ENCODE peak calls at places on chromosomes 13 and 19, in four cellular contexts. G, U, Q and C are unnamed samples.

GRCh38 chr13:98349731-98350305 is 172.7 kb upstream of the RNF113B start:
- DNase-seq in Q (no peak), G (peak), U (no peak), C (no peak)

GRCh38 chr13:33236021-33236420 is 49.5 kb downstream of the STARD13 start:
- DNase-seq in U (peak), Q (no peak), G (no peak), C (no peak)

GRCh38 chr13:104571161-104571889 is 1505.1 kb upstream of the SLC10A2 start:
- DNase-seq in U (peak), Q (peak), G (peak), C (peak)

GRCh38 chr19:31110331-31110730 is 238.9 kb downstream of the TSHZ3 start:
- DNase-seq in U (peak), Q (no peak), G (peak), C (no peak)

GRCh38 chr19:12676384-12676792 is 5.3 kb downstream of the DHPS start:
- DNase-seq in Q (peak), U (peak), G (peak), C (peak)

GRCh38 chr13:105679832-105680231 is 855.6 kb downstream of the EFNB2 start:
- DNase-seq in G (no peak), Q (no peak), U (no peak), C (no peak)

GRCh38 chr13:77502104-77502720 is 33.3 kb upstream of the SCEL start:
- DNase-seq in U (no peak), Q (no peak), G (no peak), C (no peak)

GRCh38 chr13:42977219-42977659 is 14.8 kb downstream of the EPSTI1 start:
- DNase-seq in Q (no peak), G (no peak), U (no peak), C (no peak)

GRCh38 chr19:49923055-49924003 is 5.7 kb upstream of the ATF5 start:
- DNase-seq in Q (no peak), U (no peak), G (no peak), C (no peak)

GRCh38 chr19:8596168-8596567 is 14.3 kb downstream of the ADAMTS10 start:
- DNase-seq in Q (no peak), G (no peak), U (no peak), C (no peak)

GRCh38 chr13:59483441-59484116 is 680.1 kb downstream of the DIAPH3 start:
- DNase-seq in G (no peak), U (peak), Q (no peak), C (no peak)

GRCh38 chr13:102323012-102323411 is 78.8 kb downstream of the FGF14 start:
- DNase-seq in G (no peak), Q (no peak), U (no peak), C (no peak)

GRCh38 chr19:2010135-2010668 is 5.3 kb downstream of the BTBD2 start:
- DNase-seq in G (no peak), Q (no peak), U (no peak), C (no peak)

GRCh38 chr19:45901432-45901903 is 945 bp downstream of the MYPOP start:
- DNase-seq in Q (peak), G (peak), U (peak), C (no peak)

GRCh38 chr19:3516675-3517207 is 10.6 kb downstream of the FZR1 start:
- DNase-seq in U (no peak), G (no peak), Q (peak), C (no peak)

GRCh38 chr13:110555601-110556223 is 5.8 kb downstream of the RAB20 start:
- DNase-seq in U (no peak), Q (peak), G (no peak), C (peak)

GRCh38 chr19:39946532-39946931 is 12.1 kb upstream of the FCGBP start:
- DNase-seq in U (no peak), G (no peak), Q (no peak), C (no peak)

GRCh38 chr13:110560606-110561334 is 752 bp downstream of the RAB20 start:
- DNase-seq in G (peak), U (peak), Q (peak), C (peak)

GRCh38 chr13:114059946-114060860 is 72.2 kb downstream of the RASA3 start:
- DNase-seq in U (no peak), G (no peak), Q (no peak), C (no peak)

GRCh38 chr13:46523972-46524737 is 28.8 kb upstream of the LRCH1 start:
- DNase-seq in Q (no peak), U (peak), G (no peak), C (no peak)

GRCh38 chr13:45121421-45121820 is 1.1 kb downstream of the GTF2F2 start:
- DNase-seq in G (peak), U (peak), Q (no peak), C (no peak)

GRCh38 chr19:48629599-48630288 is 7.4 kb downstream of the DBP start:
- DNase-seq in U (peak), G (peak), Q (peak), C (no peak)

GRCh38 chr13:49536144-49536873 is 40.6 kb downstream of the PHF11 start:
- DNase-seq in U (no peak), Q (no peak), G (no peak), C (no peak)

GRCh38 chr19:28731577-28731976 is 481.4 kb downstream of the UQCRFS1 start:
- DNase-seq in G (no peak), U (no peak), Q (no peak), C (no peak)

GRCh38 chr19:28731113-28731512 is 481.8 kb downstream of the UQCRFS1 start:
- DNase-seq in U (no peak), G (no peak), Q (no peak), C (no peak)

GRCh38 chr19:28736528-28736927 is 476.4 kb downstream of the UQCRFS1 start:
- DNase-seq in Q (no peak), G (no peak), U (no peak), C (no peak)

GRCh38 chr19:28737526-28737925 is 475.4 kb downstream of the UQCRFS1 start:
- DNase-seq in Q (no peak), G (peak), U (peak), C (no peak)

DNA sequence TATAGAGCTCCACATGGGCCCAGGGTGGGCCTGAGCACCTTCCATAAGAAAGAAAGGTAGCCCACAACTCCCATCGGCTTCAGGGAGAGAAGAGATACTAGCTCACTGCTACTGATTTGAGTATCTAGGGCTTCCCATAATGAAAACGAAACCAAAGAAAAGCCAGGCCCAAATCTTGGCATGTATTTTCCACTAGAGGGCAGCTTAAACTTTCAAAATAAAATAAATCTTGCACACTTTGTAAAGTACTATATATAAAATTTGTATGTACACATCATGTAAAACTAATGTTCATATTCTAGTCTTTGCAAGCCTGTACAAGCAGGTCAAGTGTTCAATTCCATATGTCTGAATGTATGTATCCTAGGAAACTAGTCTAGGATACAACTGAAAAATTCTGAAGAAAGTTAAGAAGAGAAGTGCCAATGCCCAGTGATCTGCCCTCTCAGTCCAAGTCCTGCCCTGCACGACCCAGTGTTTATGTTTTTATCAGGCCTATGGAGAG is 475.9 kb downstream of the UQCRFS1 start:
- DNase-seq in Q (no peak), U (peak), G (peak), C (no peak)
- TF ChIP-seq CTCF in Q (peak), U (peak), G (peak), C (peak)

GRCh38 chr19:10964903-10965302 is 4.1 kb downstream of the SMARCA4 start:
- DNase-seq in U (no peak), Q (no peak), G (no peak), C (no peak)

GRCh38 chr19:10965398-10965797 is 4.6 kb downstream of the SMARCA4 start:
- DNase-seq in U (no peak), Q (no peak), G (no peak), C (no peak)

GRCh38 chr19:10971107-10971715 is 10.4 kb downstream of the SMARCA4 start:
- DNase-seq in Q (no peak), G (no peak), U (no peak), C (no peak)

GRCh38 chr19:10966809-10967208 is 6.0 kb downstream of the SMARCA4 start:
- DNase-seq in Q (no peak), U (no peak), G (no peak), C (no peak)

GRCh38 chr19:10968527-10969081 is 7.8 kb downstream of the SMARCA4 start:
- DNase-seq in G (no peak), U (no peak), Q (no peak), C (no peak)
- TF ChIP-seq CTCF in G (no peak), U (no peak), Q (no peak), C (no peak)

GRCh38 chr13:75255159-75255558 is 226.8 kb downstream of the TBC1D4 start:
- DNase-seq in G (no peak), Q (no peak), U (no peak), C (no peak)

GRCh38 chr13:75258159-75258782 is 223.7 kb downstream of the TBC1D4 start:
- DNase-seq in G (peak), U (peak), Q (no peak), C (no peak)

GRCh38 chr13:75251188-75251587 is 230.8 kb downstream of the TBC1D4 start:
- DNase-seq in G (no peak), Q (no peak), U (no peak), C (no peak)

GRCh38 chr13:75255653-75256052 is 226.3 kb downstream of the TBC1D4 start:
- DNase-seq in G (no peak), U (no peak), Q (no peak), C (no peak)

DNA sequence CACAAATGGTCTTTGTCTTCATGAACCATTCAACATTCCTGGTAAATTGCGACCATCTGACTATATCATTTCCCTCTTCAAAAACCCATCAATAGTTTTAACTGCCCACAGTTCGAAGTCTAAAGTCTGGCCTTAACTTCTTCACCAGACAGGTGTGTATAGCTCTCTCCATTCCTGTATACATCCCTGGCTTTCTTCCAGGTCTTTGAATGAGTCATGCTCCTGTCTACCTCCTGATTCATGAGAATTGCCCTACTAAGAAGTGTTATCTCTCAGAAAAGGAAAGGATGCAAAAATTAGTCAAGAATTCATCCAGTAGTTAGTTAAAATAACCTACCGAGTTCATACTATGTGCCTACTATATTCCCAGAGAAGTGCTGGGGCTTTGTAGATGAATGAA is 225.0 kb downstream of the TBC1D4 start:
- DNase-seq in Q (no peak), U (no peak), G (no peak), C (no peak)
- TF ChIP-seq CTCF in Q (no peak), U (no peak), G (no peak), C (no peak)

DNA sequence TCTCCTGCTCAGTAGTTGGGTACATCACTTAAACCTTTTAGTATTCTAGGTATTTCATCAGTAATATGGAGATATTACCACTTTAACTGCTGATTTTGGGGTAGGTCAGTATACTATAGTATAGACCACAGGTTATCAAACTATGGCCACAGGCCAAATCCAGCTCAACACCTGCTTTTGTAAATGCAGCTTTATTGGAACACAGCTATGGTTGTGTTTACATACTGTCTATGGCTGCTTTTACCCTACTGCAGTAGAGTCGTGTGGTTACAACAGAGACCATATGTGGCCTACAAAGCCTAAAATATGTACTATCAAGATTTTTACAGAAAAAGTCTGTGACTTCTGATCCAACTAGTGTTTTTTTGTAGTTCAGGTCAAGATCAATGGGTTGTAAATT is 10.3 kb downstream of the COG6 start:
- DNase-seq in G (no peak), U (no peak), Q (no peak), C (no peak)
- TF ChIP-seq CTCF in G (no peak), U (no peak), Q (no peak), C (no peak)

DNA sequence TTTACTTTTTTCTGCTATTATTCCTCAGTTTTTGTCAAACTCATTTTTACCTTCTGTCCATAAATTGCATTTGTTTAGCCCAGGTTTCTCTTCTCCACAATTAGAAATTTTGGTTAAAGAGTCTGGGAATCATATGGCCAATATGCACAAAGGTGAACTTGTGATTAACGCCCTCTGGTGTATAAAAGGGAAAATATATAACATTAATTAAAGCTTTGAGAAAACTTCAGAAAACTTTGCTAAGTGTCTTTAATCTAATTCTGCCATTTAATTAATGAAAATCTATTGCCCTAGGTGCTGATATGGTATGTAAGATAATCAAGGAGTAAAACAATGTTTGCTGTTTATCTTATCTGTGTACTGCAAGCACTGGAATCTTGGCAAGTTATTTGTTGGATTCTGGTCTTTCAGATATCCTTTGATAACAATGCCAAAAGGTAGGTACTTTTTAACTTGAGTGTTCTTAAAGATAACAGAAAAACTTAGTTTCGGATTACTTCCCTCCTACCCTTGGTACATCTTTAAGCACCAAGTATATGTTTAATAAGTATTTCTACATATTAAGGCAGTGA is 402.6 kb downstream of the SUCLA2 start:
- DNase-seq in U (peak), G (no peak), Q (no peak), C (no peak)
- TF ChIP-seq CTCF in U (peak), G (peak), Q (no peak), C (no peak)

GRCh38 chr19:7230826-7231225 is 63.4 kb downstream of the INSR start:
- DNase-seq in G (no peak), U (peak), Q (peak), C (no peak)
- TF ChIP-seq CTCF in G (no peak), U (no peak), Q (no peak), C (no peak)